ENCODE peak calls at places on chromosome 20, in five cellular contexts. Z is IMR-90; E is activated CD4-positive, CD25-positive, alpha-beta regulatory T cell; U is hepatic stellate cell; C is CD14-positive monocyte. W is an unnamed sample.

GRCh38 chr20:44241796-44242195 is 5.3 kb upstream of the GDAP1L1 start:
- DNase-seq in Z (no peak), E (no peak), U (no peak), C (no peak), W (no peak)

GRCh38 chr20:19737025-19737424 is 21.0 kb upstream of the RIN2 start:
- DNase-seq in Z (peak), E (no peak), U (no peak), C (peak), W (no peak)

GRCh38 chr20:2316847-2317495 is 21.2 kb downstream of the TGM3 start:
- DNase-seq in Z (no peak), E (no peak), U (no peak), C (no peak), W (no peak)

GRCh38 chr20:52142801-52143200 is 48.8 kb downstream of the ZFP64 start:
- DNase-seq in Z (no peak), E (no peak), U (no peak), C (no peak), W (no peak)

GRCh38 chr20:44961868-44962267 is 1.7 kb upstream of the TOMM34 start:
- DNase-seq in Z (peak), E (no peak), U (peak), C (no peak), W (no peak)

GRCh38 chr20:6114696-6115095 is 8.1 kb downstream of the FERMT1 start:
- DNase-seq in Z (no peak), E (no peak), U (no peak), C (no peak), W (no peak)

GRCh38 chr20:62539208-62539607 is 63.4 kb upstream of the GATA5 start:
- DNase-seq in Z (no peak), E (no peak), U (no peak), C (no peak), W (no peak)

GRCh38 chr20:57408536-57409233 is 17.5 kb downstream of the RBM38 start:
- DNase-seq in Z (no peak), E (no peak), U (no peak), C (no peak), W (no peak)

GRCh38 chr20:61449916-61450315 is 197.9 kb downstream of the CDH4 start:
- DNase-seq in Z (peak), E (no peak), U (no peak), C (no peak), W (no peak)

GRCh38 chr20:34271961-34272360 is 30.7 kb downstream of the ASIP start:
- DNase-seq in Z (peak), E (no peak), U (peak), C (no peak), W (no peak)

GRCh38 chr20:8265588-8265987 is 133.5 kb downstream of the PLCB1 start:
- DNase-seq in Z (no peak), E (no peak), U (no peak), C (no peak), W (no peak)

GRCh38 chr20:32018269-32019155 is 8.3 kb downstream of the CCM2L start:
- DNase-seq in Z (no peak), E (no peak), U (no peak), C (no peak), W (no peak)

W was measured in caudate nucleus.